ENCODE peak calls at places on chromosome 6, in six cellular contexts. X is stomach, J is OCI-LY7, U is left lung, K is ovary, D is tibial nerve. Q is an unnamed sample.

GRCh38 chr6:157921685-157922367 is 59.8 kb upstream of the SYNJ2 start:
- DNase-seq in X (no peak), J (no peak), U (no peak), K (no peak), D (no peak), Q (no peak)

GRCh38 chr6:111980168-111980567 is 73.7 kb upstream of the CCN6 start:
- DNase-seq in X (no peak), J (no peak), U (no peak), K (no peak), D (no peak), Q (no peak)

GRCh38 chr6:73703514-73703913 is 7.5 kb downstream of the CD109 start:
- DNase-seq in X (no peak), J (no peak), U (no peak), K (no peak), D (no peak), Q (no peak)

GRCh38 chr6:17389274-17389847 is 4.0 kb upstream of the CAP2 start:
- DNase-seq in X (no peak), J (no peak), U (no peak), K (no peak), D (no peak), Q (no peak)

GRCh38 chr6:26340066-26340465 is 24.9 kb upstream of the BTN3A2 start:
- DNase-seq in X (no peak), J (no peak), U (no peak), K (no peak), D (no peak), Q (no peak)

GRCh38 chr6:100160913-100161312 is 166.9 kb upstream of the MCHR2 start:
- DNase-seq in X (no peak), J (no peak), U (no peak), K (no peak), D (no peak), Q (no peak)

GRCh38 chr6:4776493-4776966 is 326 bp downstream of the CDYL start:
- DNase-seq in X (no peak), J (peak; percentile 66), U (no peak), K (no peak), D (no peak), Q (peak; percentile 28)

GRCh38 chr6:32082951-32083350 is 26.2 kb downstream of the TNXB start:
- DNase-seq in X (no peak), J (no peak), U (no peak), K (peak; percentile 55), D (peak; percentile 66), Q (no peak)

GRCh38 chr6:110250838-110251237 is 70.6 kb downstream of the CDC40 start:
- DNase-seq in X (no peak), J (no peak), U (no peak), K (no peak), D (no peak), Q (no peak)

GRCh38 chr6:30074331-30075093 is 1.1 kb downstream of the RNF39 start:
- DNase-seq in X (no peak), J (no peak), U (no peak), K (peak; percentile 80), D (no peak), Q (no peak)

GRCh38 chr6:47235964-47236760 is 73.5 kb downstream of the TNFRSF21 start:
- DNase-seq in X (no peak), J (peak; percentile 42), U (no peak), K (no peak), D (no peak), Q (no peak)

GRCh38 chr6:81751388-81752083 is 945 bp downstream of the TENT5A start:
- DNase-seq in X (peak; percentile 75), J (no peak), U (peak; percentile 72), K (peak; percentile 77), D (peak; percentile 22), Q (no peak)

GRCh38 chr6:110590821-110591351 is 114.5 kb upstream of the SLC22A16 start:
- DNase-seq in X (no peak), J (no peak), U (no peak), K (no peak), D (no peak), Q (no peak)

GRCh38 chr6:162379762-162380409 is 347.7 kb downstream of the PRKN start:
- DNase-seq in X (no peak), J (no peak), U (no peak), K (no peak), D (no peak), Q (no peak)

GRCh38 chr6:130742282-130742681 is 84.9 kb upstream of the SMLR1 start:
- DNase-seq in X (no peak), J (no peak), U (no peak), K (no peak), D (no peak), Q (no peak)

GRCh38 chr6:26196846-26197683 is 109.8 kb downstream of the HFE start:
- DNase-seq in X (peak; percentile 75), J (peak; percentile 96), U (peak; percentile 87), K (peak; percentile 76), D (peak; percentile 65), Q (peak; percentile 78)

GRCh38 chr6:39696986-39697788 is 28.0 kb downstream of the KIF6 start:
- DNase-seq in X (no peak), J (no peak), U (no peak), K (no peak), D (no peak), Q (no peak)

DNA sequence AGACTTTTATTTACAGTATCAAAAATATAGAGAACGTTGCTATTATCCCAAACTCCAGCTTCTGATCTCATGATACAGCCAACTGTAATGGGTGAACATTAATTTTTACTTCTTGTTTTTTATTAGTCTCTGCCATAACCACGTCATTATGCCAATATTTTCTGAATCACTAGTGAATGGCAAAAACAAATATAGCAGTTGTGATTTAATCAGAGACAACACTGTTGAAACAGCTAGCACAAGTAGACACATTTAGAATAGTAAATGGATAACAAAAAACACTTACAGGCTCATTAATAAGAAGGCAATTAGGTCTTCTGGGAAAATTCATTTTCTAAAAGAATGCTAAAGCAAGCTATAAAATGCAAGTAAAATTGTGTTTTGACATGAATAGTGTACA is 8.1 kb downstream of the PTPRK start:
- DNase-seq in X (no peak), J (no peak), U (no peak), K (no peak), D (no peak), Q (no peak)
- H3K4me1 ChIP-seq in X (peaks cover 89% of the 10 kb centered on the region), J (no peaks in the 10 kb centered on the region), U (peaks cover 8% of the 10 kb centered on the region), K (peaks cover 12% of the 10 kb centered on the region), D (no peaks in the 10 kb centered on the region), Q (no peaks in the 10 kb centered on the region)

GRCh38 chr6:72553531-72554202 is 68.2 kb upstream of the KCNQ5 start:
- DNase-seq in X (no peak), J (no peak), U (no peak), K (no peak), D (no peak), Q (no peak)

GRCh38 chr6:72551470-72551869 is 70.4 kb upstream of the KCNQ5 start:
- DNase-seq in X (no peak), J (no peak), U (no peak), K (no peak), D (no peak), Q (no peak)

GRCh38 chr6:72554761-72555221 is 67.1 kb upstream of the KCNQ5 start:
- DNase-seq in X (no peak), J (no peak), U (no peak), K (no peak), D (no peak), Q (no peak)

GRCh38 chr6:72554203-72554564 is 67.7 kb upstream of the KCNQ5 start:
- DNase-seq in X (no peak), J (no peak), U (no peak), K (no peak), D (no peak), Q (no peak)

GRCh38 chr6:72552938-72553337 is 68.9 kb upstream of the KCNQ5 start:
- DNase-seq in X (no peak), J (no peak), U (no peak), K (no peak), D (no peak), Q (no peak)
- H3K4me1 ChIP-seq in X (no peaks in the 10 kb centered on the region), J (no peaks in the 10 kb centered on the region), U (no peaks in the 10 kb centered on the region), K (no peaks in the 10 kb centered on the region), D (no peaks in the 10 kb centered on the region), Q (no peaks in the 10 kb centered on the region)

GRCh38 chr6:13479971-13480434 is 7.4 kb downstream of the GFOD1 start:
- DNase-seq in X (no peak), J (no peak), U (no peak), K (no peak), D (no peak), Q (no peak)

GRCh38 chr6:13479206-13479797 is 8.1 kb downstream of the GFOD1 start:
- DNase-seq in X (no peak), J (no peak), U (no peak), K (no peak), D (no peak), Q (no peak)

GRCh38 chr6:13484138-13484708 is 3.2 kb downstream of the GFOD1 start:
- DNase-seq in X (no peak), J (no peak), U (no peak), K (no peak), D (no peak), Q (no peak)

GRCh38 chr6:13478525-13478962 is 8.9 kb downstream of the GFOD1 start:
- DNase-seq in X (no peak), J (peak; percentile 27), U (no peak), K (no peak), D (no peak), Q (no peak)

DNA sequence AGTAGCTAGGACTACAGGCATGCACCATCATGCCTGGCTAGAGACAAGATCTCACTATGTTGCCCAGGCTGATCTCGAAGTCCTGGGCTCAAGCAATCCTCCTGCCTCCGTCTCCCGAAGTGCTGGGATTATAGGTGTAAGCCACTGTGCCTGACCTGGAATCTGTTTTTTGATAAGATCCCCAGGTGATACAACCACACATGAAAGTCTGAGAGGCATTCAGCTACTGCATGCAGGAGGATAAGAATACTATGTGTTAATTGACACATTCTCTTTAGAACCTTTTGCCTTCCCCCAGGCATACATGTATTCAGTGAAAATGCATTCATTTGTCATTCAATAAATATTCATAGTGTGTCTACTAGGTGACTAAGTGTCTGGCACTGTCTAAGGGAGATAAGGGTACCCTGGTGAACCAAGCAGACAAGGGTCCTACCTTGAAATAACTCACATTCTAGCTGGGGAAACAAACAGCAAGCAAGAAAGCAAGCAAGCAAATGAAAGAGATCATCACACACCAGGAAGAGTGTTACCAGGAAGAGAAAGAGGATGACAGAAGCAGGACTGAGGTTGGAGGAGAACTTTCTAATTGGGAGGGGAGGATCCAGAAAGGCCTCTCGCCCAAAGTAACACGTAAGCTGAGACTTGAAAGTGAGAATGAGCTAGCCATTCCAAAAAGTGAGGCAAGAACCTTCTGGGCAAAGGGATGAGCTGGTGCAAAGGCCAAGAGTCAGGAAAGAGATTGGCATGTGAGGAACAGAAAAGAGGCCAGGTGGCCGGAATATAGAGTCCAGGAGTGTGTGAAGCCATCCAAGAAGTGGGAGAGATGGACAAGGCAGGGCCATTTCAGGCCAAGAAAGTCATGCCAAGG is 6.5 kb downstream of the GFOD1 start:
- DNase-seq in X (no peak), J (no peak), U (no peak), K (no peak), D (no peak), Q (no peak)
- H3K4me1 ChIP-seq in X (peaks cover 68% of the 10 kb centered on the region), J (peaks cover 52% of the 10 kb centered on the region), U (peaks cover 3% of the 10 kb centered on the region), K (peaks cover 2% of the 10 kb centered on the region), D (no peaks in the 10 kb centered on the region), Q (peaks cover 4% of the 10 kb centered on the region)

DNA sequence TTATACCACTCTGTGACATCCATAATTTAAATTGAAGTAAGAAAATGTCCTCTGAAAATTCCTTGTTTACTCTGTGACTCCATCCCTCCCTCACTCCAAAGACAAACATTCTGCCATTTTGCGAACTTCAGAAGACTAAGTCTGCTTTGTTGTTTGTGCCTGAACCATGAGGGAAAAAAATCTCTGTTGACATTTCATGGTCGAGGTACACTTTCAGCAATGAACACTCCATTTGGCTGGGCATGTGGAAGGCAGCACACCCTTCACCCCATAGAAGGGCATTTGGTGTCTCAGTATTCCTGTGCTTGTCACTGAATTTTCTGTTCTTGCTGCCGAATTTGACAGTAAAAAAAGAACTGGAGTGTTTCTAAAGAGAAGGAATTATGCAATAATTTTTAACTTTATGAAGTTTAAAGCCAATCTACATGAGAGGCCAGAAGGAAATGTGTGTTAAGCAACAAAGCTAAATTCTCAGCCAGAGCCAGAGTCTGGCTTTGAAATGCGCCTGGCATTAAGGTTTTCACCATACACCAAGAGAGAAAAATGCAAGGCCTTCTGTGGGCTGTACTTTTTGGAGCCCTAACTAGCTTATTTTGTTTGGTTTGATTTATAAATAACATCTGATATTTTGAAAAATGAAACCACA is 4.7 kb upstream of the PBOV1 start:
- DNase-seq in X (no peak), J (no peak), U (no peak), K (no peak), D (no peak), Q (no peak)
- H3K4me1 ChIP-seq in X (peaks cover 37% of the 10 kb centered on the region), J (no peaks in the 10 kb centered on the region), U (no peaks in the 10 kb centered on the region), K (no peaks in the 10 kb centered on the region), D (no peaks in the 10 kb centered on the region), Q (no peaks in the 10 kb centered on the region)